ENCODE peak calls at places on chromosomes 7 and 10, in six cellular contexts. One of them, this sample, is unnamed.

GRCh38 chr7:68504766-68505165 is 1093.5 kb upstream of the AUTS2 start:
- DNase-seq in lower lobe of right lung: no peak
- DNase-seq in heart right ventricle: no peak
- DNase-seq in PC-9: no peak
- DNase-seq in uterus: no peak
- DNase-seq in GM23338: no peak
- DNase-seq in this sample: no peak

GRCh38 chr7:157670490-157671357 is 333.9 kb downstream of the DNAJB6 start:
- DNase-seq in heart right ventricle: no peak
- DNase-seq in lower lobe of right lung: no peak
- DNase-seq in GM23338: no peak
- DNase-seq in PC-9: no peak
- DNase-seq in uterus: peak; percentile 4
- DNase-seq in this sample: no peak

GRCh38 chr10:126455036-126455765 is 66.9 kb upstream of the ADAM12 start:
- DNase-seq in PC-9: no peak
- DNase-seq in GM23338: no peak
- DNase-seq in lower lobe of right lung: no peak
- DNase-seq in heart right ventricle: no peak
- DNase-seq in uterus: no peak
- DNase-seq in this sample: no peak

GRCh38 chr10:71093531-71093930 is 118.8 kb upstream of the UNC5B start:
- DNase-seq in lower lobe of right lung: no peak
- DNase-seq in heart right ventricle: no peak
- DNase-seq in uterus: no peak
- DNase-seq in GM23338: no peak
- DNase-seq in PC-9: no peak
- DNase-seq in this sample: no peak

GRCh38 chr10:94103192-94103591 is 109.5 kb downstream of the PLCE1 start:
- DNase-seq in lower lobe of right lung: no peak
- DNase-seq in PC-9: no peak
- DNase-seq in heart right ventricle: no peak
- DNase-seq in GM23338: no peak
- DNase-seq in uterus: no peak
- DNase-seq in this sample: no peak

GRCh38 chr7:33062023-33062781 is at the start of gene NT5C3A:
- DNase-seq in lower lobe of right lung: no peak
- DNase-seq in uterus: peak; percentile 19
- DNase-seq in PC-9: peak; percentile 41
- DNase-seq in GM23338: peak; percentile 64
- DNase-seq in heart right ventricle: peak; percentile 24
- DNase-seq in this sample: no peak

GRCh38 chr10:102546606-102547310 is 43.0 kb downstream of the SUFU start:
- DNase-seq in GM23338: no peak
- DNase-seq in uterus: no peak
- DNase-seq in heart right ventricle: no peak
- DNase-seq in lower lobe of right lung: no peak
- DNase-seq in PC-9: no peak
- DNase-seq in this sample: no peak

GRCh38 chr10:104802941-104803340 is 161.9 kb downstream of the SORCS3 start:
- DNase-seq in uterus: no peak
- DNase-seq in PC-9: no peak
- DNase-seq in lower lobe of right lung: no peak
- DNase-seq in heart right ventricle: no peak
- DNase-seq in GM23338: no peak
- DNase-seq in this sample: no peak

GRCh38 chr10:114855776-114856543 is 34.4 kb downstream of the FHIP2A start:
- DNase-seq in heart right ventricle: no peak
- DNase-seq in PC-9: peak; percentile 16
- DNase-seq in lower lobe of right lung: no peak
- DNase-seq in uterus: no peak
- DNase-seq in GM23338: no peak
- DNase-seq in this sample: no peak

GRCh38 chr7:74494076-74494548 is 40.4 kb downstream of the GTF2IRD1 start:
- DNase-seq in PC-9: no peak
- DNase-seq in heart right ventricle: no peak
- DNase-seq in lower lobe of right lung: no peak
- DNase-seq in GM23338: no peak
- DNase-seq in uterus: no peak
- DNase-seq in this sample: no peak

GRCh38 chr10:131686781-131687419 is 213.9 kb upstream of the PPP2R2D start:
- DNase-seq in lower lobe of right lung: no peak
- DNase-seq in GM23338: peak; percentile 57
- DNase-seq in PC-9: no peak
- DNase-seq in heart right ventricle: no peak
- DNase-seq in uterus: no peak
- DNase-seq in this sample: no peak

GRCh38 chr7:23285657-23286646 is 13.2 kb upstream of the MALSU1 start:
- DNase-seq in heart right ventricle: no peak
- DNase-seq in lower lobe of right lung: no peak
- DNase-seq in GM23338: peak; percentile 41
- DNase-seq in PC-9: no peak
- DNase-seq in uterus: no peak
- DNase-seq in this sample: no peak

GRCh38 chr7:11726251-11727155 is 105.5 kb downstream of the THSD7A start:
- DNase-seq in uterus: peak; percentile 52
- DNase-seq in heart right ventricle: peak; percentile 34
- DNase-seq in lower lobe of right lung: no peak
- DNase-seq in PC-9: no peak
- DNase-seq in GM23338: no peak
- DNase-seq in this sample: peak; percentile 7

GRCh38 chr7:140200102-140200989 is 23.6 kb upstream of the KDM7A start:
- DNase-seq in heart right ventricle: no peak
- DNase-seq in GM23338: no peak
- DNase-seq in uterus: no peak
- DNase-seq in PC-9: no peak
- DNase-seq in lower lobe of right lung: no peak
- DNase-seq in this sample: no peak

GRCh38 chr7:27133409-27134157 is 3.0 kb upstream of the HOXA4 start:
- DNase-seq in uterus: no peak
- DNase-seq in GM23338: no peak
- DNase-seq in lower lobe of right lung: no peak
- DNase-seq in heart right ventricle: no peak
- DNase-seq in PC-9: no peak
- DNase-seq in this sample: no peak

GRCh38 chr7:13800694-13801448 is 188.6 kb downstream of the ETV1 start:
- DNase-seq in heart right ventricle: no peak
- DNase-seq in GM23338: peak; percentile 17
- DNase-seq in PC-9: no peak
- DNase-seq in lower lobe of right lung: no peak
- DNase-seq in uterus: no peak
- DNase-seq in this sample: peak; percentile 49

GRCh38 chr7:152180587-152180986 is 155.1 kb downstream of the GALNT11 start:
- DNase-seq in heart right ventricle: no peak
- DNase-seq in uterus: peak; percentile 29
- DNase-seq in GM23338: no peak
- DNase-seq in PC-9: no peak
- DNase-seq in lower lobe of right lung: no peak
- DNase-seq in this sample: no peak

GRCh38 chr7:78768859-78769258 is 684.6 kb downstream of the MAGI2 start:
- DNase-seq in uterus: no peak
- DNase-seq in GM23338: peak; percentile 59
- DNase-seq in PC-9: no peak
- DNase-seq in lower lobe of right lung: no peak
- DNase-seq in heart right ventricle: no peak
- DNase-seq in this sample: no peak

GRCh38 chr10:116947838-116948529 is 57.0 kb downstream of the SHTN1 start:
- DNase-seq in lower lobe of right lung: no peak
- DNase-seq in GM23338: peak; percentile 74
- DNase-seq in PC-9: peak; percentile 16
- DNase-seq in heart right ventricle: no peak
- DNase-seq in uterus: no peak
- DNase-seq in this sample: peak; percentile 28

GRCh38 chr7:37719077-37719476 is 35.5 kb downstream of the GPR141 start:
- DNase-seq in heart right ventricle: no peak
- DNase-seq in lower lobe of right lung: no peak
- DNase-seq in GM23338: no peak
- DNase-seq in PC-9: no peak
- DNase-seq in uterus: no peak
- DNase-seq in this sample: no peak

GRCh38 chr10:13390604-13391522 is 42.8 kb upstream of the SEPHS1 start:
- DNase-seq in lower lobe of right lung: peak; percentile 60
- DNase-seq in PC-9: no peak
- DNase-seq in GM23338: peak; percentile 45
- DNase-seq in uterus: peak; percentile 22
- DNase-seq in heart right ventricle: peak; percentile 32
- DNase-seq in this sample: no peak

GRCh38 chr7:148204639-148205292 is 385.8 kb upstream of the C7orf33 start:
- DNase-seq in uterus: no peak
- DNase-seq in GM23338: peak; percentile 3
- DNase-seq in lower lobe of right lung: no peak
- DNase-seq in PC-9: no peak
- DNase-seq in heart right ventricle: no peak
- DNase-seq in this sample: no peak

GRCh38 chr10:11113156-11113555 is 95.5 kb downstream of the CELF2 start:
- DNase-seq in lower lobe of right lung: no peak
- DNase-seq in heart right ventricle: no peak
- DNase-seq in PC-9: no peak
- DNase-seq in uterus: no peak
- DNase-seq in GM23338: no peak
- DNase-seq in this sample: no peak

DNA sequence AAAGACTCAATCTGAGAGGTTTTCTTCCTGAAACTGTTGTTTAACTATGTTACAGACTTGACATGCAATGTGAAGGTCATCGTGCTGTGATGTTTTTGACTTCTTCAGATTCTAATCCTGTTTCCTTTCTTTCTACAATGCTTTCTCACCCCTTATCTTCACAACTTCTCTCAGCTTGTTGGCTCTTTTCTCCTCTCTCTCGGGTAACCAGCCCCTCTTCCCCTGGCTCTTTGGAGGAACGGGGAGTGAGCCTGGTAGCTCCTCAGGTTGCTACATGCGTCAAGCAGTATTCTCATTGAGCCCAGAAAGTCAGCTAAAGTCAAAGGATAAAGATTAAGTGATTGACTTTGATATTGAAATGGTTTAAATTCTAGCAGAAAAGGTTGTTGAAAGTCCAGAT is 40.1 kb downstream of the SEC23IP start:
- DNase-seq in GM23338: no peak
- DNase-seq in heart right ventricle: no peak
- DNase-seq in PC-9: no peak
- DNase-seq in lower lobe of right lung: no peak
- DNase-seq in uterus: no peak
- DNase-seq in this sample: no peak
- H3K36me3 ChIP-seq in GM23338: peaks cover 61% of the 10 kb centered on the region
- H3K36me3 ChIP-seq in heart right ventricle: peaks cover 89% of the 10 kb centered on the region
- H3K36me3 ChIP-seq in PC-9: peaks cover 4% of the 10 kb centered on the region
- H3K36me3 ChIP-seq in lower lobe of right lung: peaks cover 85% of the 10 kb centered on the region
- H3K36me3 ChIP-seq in uterus: no peaks in the 10 kb centered on the region
- H3K36me3 ChIP-seq in this sample: no peaks in the 10 kb centered on the region

DNA sequence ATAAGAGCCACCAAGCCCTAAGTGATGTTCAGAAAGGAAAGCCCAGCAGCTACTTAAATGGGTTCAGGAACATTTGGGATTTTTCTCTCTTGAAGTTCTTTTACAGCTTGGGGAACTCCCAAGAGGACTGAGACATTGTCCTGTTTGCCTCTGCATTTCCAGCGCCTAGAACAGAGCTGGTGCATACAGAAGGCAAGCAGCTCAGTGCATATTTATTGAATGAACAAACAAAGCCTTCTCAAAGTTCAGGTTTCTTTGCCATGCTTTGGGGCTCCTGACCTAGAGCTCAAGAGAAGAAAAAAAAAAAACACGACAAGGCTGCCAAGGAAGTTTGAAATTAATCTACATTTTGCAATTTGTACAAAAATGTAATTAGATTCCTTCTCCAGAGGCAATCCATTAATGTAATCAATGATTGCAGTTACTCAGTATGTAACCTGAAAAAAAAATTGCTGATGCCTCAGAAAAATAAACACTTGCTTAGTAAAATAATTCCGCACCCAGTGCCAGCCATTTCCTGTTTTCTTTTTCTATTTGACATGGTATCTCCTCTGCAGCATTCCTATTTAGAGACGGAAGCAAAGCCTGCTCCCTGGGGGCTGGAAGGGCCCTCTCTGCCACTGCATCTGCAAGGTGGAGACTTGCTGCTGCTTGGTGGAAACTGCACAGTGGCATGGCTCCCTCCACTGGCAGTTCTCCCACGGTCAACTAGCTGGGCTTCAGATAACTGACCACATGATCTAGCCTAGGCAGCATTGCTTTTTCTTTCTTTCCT is 157.3 kb downstream of the TMEM178B start:
- DNase-seq in heart right ventricle: peak; percentile 19
- DNase-seq in GM23338: peak; percentile 68
- DNase-seq in lower lobe of right lung: no peak
- DNase-seq in uterus: no peak
- DNase-seq in PC-9: peak; percentile 12
- DNase-seq in this sample: no peak
- TF ChIP-seq CTCF in heart right ventricle: peak; percentile 41
- TF ChIP-seq CTCF in GM23338: peak; percentile 81
- TF ChIP-seq CTCF in lower lobe of right lung: no peak
- TF ChIP-seq CTCF in uterus: no peak
- TF ChIP-seq CTCF in PC-9: peak; percentile 40
- TF ChIP-seq CTCF in this sample: peak; percentile 64

DNA sequence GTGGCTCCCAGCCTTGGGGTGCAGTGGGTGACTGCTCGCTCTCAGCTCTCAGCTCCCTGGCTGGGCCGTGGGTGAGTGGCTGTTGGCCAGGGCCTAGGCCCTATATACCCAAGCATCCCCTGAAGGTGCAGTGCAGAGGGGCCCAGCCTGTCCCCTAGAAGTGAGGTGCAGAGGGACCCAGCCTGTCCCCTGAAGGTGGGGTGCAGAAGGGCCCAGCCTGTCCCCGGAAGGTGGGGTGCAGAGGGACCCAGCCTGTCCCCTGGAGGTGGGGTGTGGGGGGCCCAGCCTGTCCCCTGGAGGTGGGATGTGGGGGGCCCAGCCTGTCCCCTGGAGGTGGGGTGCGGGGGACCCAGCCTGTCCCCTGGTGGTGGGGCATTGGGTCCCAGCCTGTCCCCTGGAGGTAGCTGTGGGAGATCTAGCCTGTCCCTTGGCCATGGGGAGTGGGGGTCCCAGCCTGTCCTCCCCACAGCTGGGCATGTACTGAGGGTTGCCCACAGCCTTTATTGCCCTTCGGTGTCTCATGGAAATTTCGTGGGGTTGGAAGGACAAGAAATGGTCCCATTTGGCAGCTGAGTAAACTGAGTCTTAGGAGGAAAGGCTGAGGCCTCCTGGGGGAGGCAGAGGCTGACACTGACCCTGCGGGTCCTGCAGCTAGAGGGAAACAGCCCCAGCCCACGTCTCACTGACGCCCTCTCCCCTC is 17.5 kb upstream of the LFNG start:
- DNase-seq in heart right ventricle: no peak
- DNase-seq in PC-9: no peak
- DNase-seq in GM23338: no peak
- DNase-seq in uterus: no peak
- DNase-seq in lower lobe of right lung: no peak
- DNase-seq in this sample: no peak
- H3K4me3 ChIP-seq in heart right ventricle: no peak overlapping the region
- H3K4me3 ChIP-seq in PC-9: no peak overlapping the region
- H3K4me3 ChIP-seq in GM23338: no peak overlapping the region
- H3K4me3 ChIP-seq in uterus: no peak overlapping the region
- H3K4me3 ChIP-seq in lower lobe of right lung: no peak overlapping the region
- H3K4me3 ChIP-seq in this sample: no peak overlapping the region

GRCh38 chr10:77228559-77228958 is 409.0 kb downstream of the KCNMA1 start:
- DNase-seq in heart right ventricle: no peak
- DNase-seq in PC-9: no peak
- DNase-seq in lower lobe of right lung: no peak
- DNase-seq in GM23338: no peak
- DNase-seq in uterus: no peak
- DNase-seq in this sample: no peak
- H3K36me3 ChIP-seq in heart right ventricle: no peaks in the 10 kb centered on the region
- H3K36me3 ChIP-seq in PC-9: no peaks in the 10 kb centered on the region
- H3K36me3 ChIP-seq in lower lobe of right lung: no peaks in the 10 kb centered on the region
- H3K36me3 ChIP-seq in GM23338: no peaks in the 10 kb centered on the region
- H3K36me3 ChIP-seq in uterus: no peaks in the 10 kb centered on the region
- H3K36me3 ChIP-seq in this sample: no peaks in the 10 kb centered on the region

GRCh38 chr7:45178241-45179225 is 20.9 kb downstream of the RAMP3 start:
- DNase-seq in PC-9: peak; percentile 23
- DNase-seq in lower lobe of right lung: peak; percentile 25
- DNase-seq in uterus: peak; percentile 6
- DNase-seq in GM23338: peak; percentile 57
- DNase-seq in heart right ventricle: no peak
- DNase-seq in this sample: no peak
- TF ChIP-seq CTCF in PC-9: peak; percentile 44
- TF ChIP-seq CTCF in lower lobe of right lung: no peak
- TF ChIP-seq CTCF in uterus: no peak
- TF ChIP-seq CTCF in GM23338: peak; percentile 74
- TF ChIP-seq CTCF in heart right ventricle: no peak
- TF ChIP-seq CTCF in this sample: no peak